ENCODE peak calls at places on chromosome 19, in six cellular contexts. M is transverse colon, W is heart left ventricle, C is fibroblast of lung, S is AG09309, G is choroid plexus epithelial cell. P is an unnamed sample.

GRCh38 chr19:51712461-51713081 is 11.2 kb downstream of the HAS1 start:
- DNase-seq in M (no peak), W (no peak), C (peak; percentile 52), S (no peak), G (peak; percentile 81), P (no peak)

GRCh38 chr19:58330458-58330857 is 3.7 kb downstream of the ZSCAN22 start:
- DNase-seq in M (no peak), W (no peak), C (peak; percentile 75), S (no peak), G (peak; percentile 71), P (peak; percentile 90)

GRCh38 chr19:46755077-46755852 is 9.0 kb upstream of the STRN4 start:
- DNase-seq in M (no peak), W (no peak), C (peak; percentile 26), S (peak; percentile 25), G (peak; percentile 69), P (peak; percentile 68)

GRCh38 chr19:9329999-9330398 is 6.0 kb downstream of the ZNF559 start:
- DNase-seq in M (no peak), W (no peak), C (no peak), S (no peak), G (no peak), P (no peak)

GRCh38 chr19:44620667-44621066 is 7.3 kb downstream of the IGSF23 start:
- DNase-seq in M (no peak), W (no peak), C (peak; percentile 35), S (no peak), G (no peak), P (no peak)

GRCh38 chr19:35171730-35172129 is 17.2 kb downstream of the FXYD5 start:
- DNase-seq in M (no peak), W (no peak), C (no peak), S (no peak), G (no peak), P (no peak)

GRCh38 chr19:31598730-31599238 is 249.5 kb upstream of the TSHZ3 start:
- DNase-seq in M (no peak), W (no peak), C (no peak), S (no peak), G (no peak), P (no peak)

GRCh38 chr19:45021971-45022370 is 16.9 kb upstream of the CLASRP start:
- DNase-seq in M (no peak), W (no peak), C (no peak), S (no peak), G (no peak), P (no peak)

GRCh38 chr19:14167594-14168138 is 31.3 kb upstream of the ASF1B start:
- DNase-seq in M (no peak), W (no peak), C (no peak), S (no peak), G (no peak), P (no peak)

GRCh38 chr19:35080613-35081170 is 34.9 kb upstream of the FXYD3 start:
- DNase-seq in M (no peak), W (no peak), C (no peak), S (no peak), G (no peak), P (no peak)

GRCh38 chr19:8017808-8018207 is 12.4 kb upstream of the ELAVL1 start:
- DNase-seq in M (peak; percentile 51), W (no peak), C (no peak), S (no peak), G (no peak), P (no peak)

GRCh38 chr19:40284501-40285352 is at the start of gene AKT2:
- DNase-seq in M (no peak), W (no peak), C (peak; percentile 62), S (no peak), G (peak; percentile 72), P (peak; percentile 42)

GRCh38 chr19:37999309-38000213 is 92.6 kb downstream of the SIPA1L3 start:
- DNase-seq in M (no peak), W (peak; percentile 67), C (peak; percentile 100), S (peak; percentile 95), G (peak; percentile 97), P (peak; percentile 97)

GRCh38 chr19:38130399-38130798 is 93.6 kb downstream of the DPF1 start:
- DNase-seq in M (no peak), W (no peak), C (no peak), S (no peak), G (no peak), P (no peak)

GRCh38 chr19:54463531-54464043 is at the start of gene LENG9:
- DNase-seq in M (peak; percentile 100), W (peak; percentile 97), C (peak; percentile 99), S (peak; percentile 94), G (peak; percentile 100), P (peak; percentile 99)

GRCh38 chr19:49847731-49848696 is 2.9 kb upstream of the PTOV1 start:
- DNase-seq in M (no peak), W (no peak), C (peak; percentile 93), S (peak; percentile 80), G (peak; percentile 93), P (peak; percentile 82)

GRCh38 chr19:7194566-7194965 is 99.6 kb downstream of the INSR start:
- DNase-seq in M (no peak), W (no peak), C (no peak), S (no peak), G (no peak), P (no peak)

GRCh38 chr19:57511484-57511883 is 11.7 kb downstream of the ZNF773 start:
- DNase-seq in M (no peak), W (no peak), C (no peak), S (no peak), G (no peak), P (no peak)

GRCh38 chr19:39246951-39247669 is 1.5 kb downstream of the IFNL4 start:
- DNase-seq in M (peak; percentile 16), W (no peak), C (peak; percentile 12), S (no peak), G (peak; percentile 18), P (peak; percentile 34)
- H3K4me3 ChIP-seq in M (no peak overlapping the region), W (no peak overlapping the region), C (no peak overlapping the region), S (no peak overlapping the region), G (no peak overlapping the region), P (no peak overlapping the region)

GRCh38 chr19:4389511-4390016 is 10.8 kb downstream of the SH3GL1 start:
- DNase-seq in M (no peak), W (peak; percentile 51), C (no peak), S (no peak), G (no peak), P (no peak)
- TF ChIP-seq CTCF in M (no peak), W (no peak), C (no peak), S (no peak), G (no peak), P (no peak)

DNA sequence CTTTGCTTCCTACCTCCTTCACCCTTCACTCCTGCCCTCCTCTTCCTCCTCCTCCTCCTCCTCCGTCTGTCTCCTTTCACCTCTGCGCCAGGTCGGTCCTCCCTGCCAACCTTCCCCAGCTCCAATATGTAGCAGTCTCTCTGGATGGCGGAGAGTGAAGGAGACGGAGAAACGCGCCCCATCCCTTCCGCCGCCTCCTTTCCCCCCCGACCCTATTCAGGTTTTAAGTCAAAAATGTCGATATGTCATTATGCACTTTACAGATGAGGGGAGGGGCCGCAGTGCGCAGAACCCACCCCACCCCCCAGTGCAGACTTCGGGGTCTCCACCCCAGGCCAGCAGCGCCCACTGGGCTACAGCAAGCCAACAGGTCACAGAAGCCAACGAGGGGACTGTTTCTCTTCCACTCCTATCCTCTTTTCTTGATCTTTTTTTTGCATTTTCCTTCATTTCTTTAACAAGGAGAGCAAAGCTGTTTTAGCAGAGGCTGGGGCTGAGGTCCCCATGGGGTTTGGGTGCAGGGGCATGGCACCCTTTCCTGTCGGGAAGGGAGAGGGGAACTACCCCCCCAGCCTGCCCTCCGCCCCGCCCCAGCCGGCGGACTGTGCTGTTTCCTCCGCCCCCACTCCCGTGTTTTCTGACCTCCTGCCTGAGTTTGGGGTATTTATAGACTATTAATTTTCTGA is 9.2 kb downstream of the MIDN start:
- DNase-seq in M (no peak), W (no peak), C (no peak), S (no peak), G (no peak), P (no peak)
- H3K4me3 ChIP-seq in M (no peak overlapping the region), W (no peak overlapping the region), C (no peak overlapping the region), S (no peak overlapping the region), G (no peak overlapping the region), P (no peak overlapping the region)

DNA sequence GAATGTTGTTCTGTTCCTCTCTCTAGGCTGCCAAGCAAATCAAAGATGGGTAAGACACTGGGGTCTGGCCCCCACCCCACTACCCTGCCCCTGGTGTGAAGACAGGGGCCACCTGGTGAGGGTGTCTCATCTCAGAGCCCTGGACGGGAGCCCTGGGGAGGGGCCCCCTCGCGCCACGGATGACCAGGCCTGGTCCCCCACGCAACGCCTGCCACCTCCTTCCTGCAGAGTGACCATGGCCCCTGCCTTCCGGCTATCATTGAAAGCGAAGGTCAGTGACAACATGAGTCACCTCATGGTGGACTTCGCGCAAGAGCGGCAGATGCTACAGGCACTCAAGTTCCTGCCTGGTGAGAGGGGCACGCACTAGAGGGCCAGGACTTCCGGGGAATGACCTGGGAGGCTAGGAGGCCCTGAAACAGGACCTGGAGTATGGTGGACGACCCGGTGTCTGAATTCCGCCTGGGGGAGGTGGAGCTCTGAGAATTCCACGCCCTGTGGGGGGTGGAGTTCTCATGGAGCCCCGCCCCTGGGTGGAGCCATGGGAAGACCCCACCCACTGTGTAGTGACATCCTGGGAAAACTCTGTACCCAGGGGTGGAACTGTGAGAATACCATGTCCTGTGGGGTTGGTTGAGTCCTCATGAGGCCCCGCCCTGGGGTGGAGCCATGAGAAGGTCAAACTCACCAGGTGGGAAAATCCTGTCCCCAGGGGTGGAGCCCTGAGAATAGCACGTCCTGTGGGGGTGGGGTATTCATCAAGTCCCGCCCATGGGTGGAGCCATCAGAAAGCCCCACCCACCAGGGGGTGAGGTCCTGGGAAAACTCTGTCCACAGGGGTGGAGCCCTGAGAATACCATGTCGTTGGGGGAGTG is 6.1 kb downstream of the FSD1 start:
- DNase-seq in M (peak; percentile 23), W (no peak), C (no peak), S (no peak), G (no peak), P (no peak)
- TF ChIP-seq CTCF in M (no peak), W (no peak), C (no peak), S (no peak), G (no peak), P (no peak)